ENCODE peak calls at places on chromosomes 3 and 15, in five cellular contexts. L is SK-N-SH, Q is esophagus muscularis mucosa, K is stomach, M is A549. O is an unnamed sample.

GRCh38 chr3:69763976-69764851 is 24.9 kb downstream of the MITF start:
- DNase-seq in L (no peak), Q (no peak), K (no peak), M (peak; percentile 26), O (no peak)

GRCh38 chr3:123818921-123819429 is 65.2 kb downstream of the MYLK start:
- DNase-seq in L (no peak), Q (peak; percentile 80), K (no peak), M (no peak), O (no peak)

GRCh38 chr15:73716417-73716816 is 32.2 kb downstream of the CD276 start:
- DNase-seq in L (no peak), Q (no peak), K (peak; percentile 51), M (no peak), O (no peak)

GRCh38 chr3:126557761-126558160 is 971 bp downstream of the C3orf22 start:
- DNase-seq in L (peak; percentile 9), Q (peak; percentile 85), K (peak; percentile 2), M (no peak), O (peak; percentile 5)

GRCh38 chr15:89462198-89462912 is 34.0 kb downstream of the RHCG start:
- DNase-seq in L (no peak), Q (no peak), K (no peak), M (peak; percentile 65), O (no peak)

GRCh38 chr3:170488802-170489201 is 70.1 kb downstream of the CLDN11 start:
- DNase-seq in L (no peak), Q (no peak), K (no peak), M (peak; percentile 68), O (no peak)

GRCh38 chr15:82900511-82900910 is 52.0 kb downstream of the HOMER2 start:
- DNase-seq in L (no peak), Q (no peak), K (no peak), M (no peak), O (no peak)

GRCh38 chr15:39188930-39189329 is 391.9 kb upstream of the THBS1 start:
- DNase-seq in L (no peak), Q (no peak), K (no peak), M (peak; percentile 80), O (no peak)

GRCh38 chr3:69204315-69204957 is 82.0 kb upstream of the LMOD3 start:
- DNase-seq in L (no peak), Q (no peak), K (no peak), M (peak; percentile 56), O (no peak)

GRCh38 chr15:33693166-33693830 is 275.0 kb upstream of the CHRM5 start:
- DNase-seq in L (peak; percentile 45), Q (no peak), K (no peak), M (no peak), O (no peak)

GRCh38 chr3:17141699-17142098 is 256.9 kb downstream of the PLCL2 start:
- DNase-seq in L (no peak), Q (no peak), K (no peak), M (no peak), O (no peak)

GRCh38 chr3:13011369-13012227 is 61.6 kb downstream of the IQSEC1 start:
- DNase-seq in L (no peak), Q (no peak), K (peak; percentile 67), M (no peak), O (no peak)

GRCh38 chr3:194313642-194314430 is 37.3 kb downstream of the CPN2 start:
- DNase-seq in L (peak; percentile 67), Q (no peak), K (no peak), M (no peak), O (peak; percentile 89)

GRCh38 chr3:197487911-197488391 is 67.8 kb downstream of the BDH1 start:
- DNase-seq in L (no peak), Q (no peak), K (no peak), M (peak; percentile 79), O (no peak)

GRCh38 chr3:49519916-49520385 is 34.3 kb upstream of the BSN start:
- DNase-seq in L (no peak), Q (no peak), K (no peak), M (no peak), O (no peak)

GRCh38 chr3:143648708-143649107 is 199.6 kb downstream of the SLC9A9 start:
- DNase-seq in L (peak; percentile 1), Q (no peak), K (no peak), M (peak; percentile 29), O (no peak)

GRCh38 chr3:189787622-189788021 is 156.4 kb downstream of the TP63 start:
- DNase-seq in L (no peak), Q (no peak), K (no peak), M (no peak), O (no peak)

GRCh38 chr15:29090617-29091466 is 178.8 kb downstream of the NSMCE3 start:
- DNase-seq in L (peak; percentile 79), Q (no peak), K (no peak), M (peak; percentile 41), O (no peak)

GRCh38 chr15:64740361-64741170 is 34.8 kb downstream of the RBPMS2 start:
- DNase-seq in L (peak; percentile 42), Q (no peak), K (no peak), M (peak; percentile 64), O (peak; percentile 67)

GRCh38 chr15:94004697-94005096 is 226.7 kb upstream of the MCTP2 start:
- DNase-seq in L (no peak), Q (peak; percentile 95), K (no peak), M (no peak), O (peak; percentile 27)

GRCh38 chr3:129892486-129892856 is 1.0 kb downstream of the TMCC1 start:
- DNase-seq in L (no peak), Q (no peak), K (no peak), M (no peak), O (no peak)

GRCh38 chr3:100103558-100104441 is 10.5 kb downstream of the FILIP1L start:
- DNase-seq in L (no peak), Q (no peak), K (peak; percentile 60), M (no peak), O (no peak)

GRCh38 chr3:93904568-93904967 is 69.1 kb downstream of the PROS1 start:
- DNase-seq in L (no peak), Q (no peak), K (no peak), M (no peak), O (no peak)

GRCh38 chr15:97521894-97522293 is 438.6 kb upstream of the ARRDC4 start:
- DNase-seq in L (no peak), Q (no peak), K (no peak), M (no peak), O (no peak)

GRCh38 chr3:118593277-118593670 is 441.4 kb downstream of the IGSF11 start:
- DNase-seq in L (no peak), Q (no peak), K (no peak), M (no peak), O (no peak)

GRCh38 chr3:123664771-123665170 is 79.9 kb upstream of the HACD2 start:
- DNase-seq in L (no peak), Q (no peak), K (no peak), M (no peak), O (no peak)

GRCh38 chr3:13706886-13707285 is 158.0 kb downstream of the FBLN2 start:
- DNase-seq in L (no peak), Q (no peak), K (no peak), M (no peak), O (peak; percentile 1)

GRCh38 chr3:190173426-190173825 is 52.7 kb upstream of the P3H2 start:
- DNase-seq in L (peak; percentile 14), Q (no peak), K (no peak), M (no peak), O (no peak)

GRCh38 chr3:174767853-174768382 is 91.2 kb upstream of the NAALADL2 start:
- DNase-seq in L (no peak), Q (no peak), K (no peak), M (peak; percentile 9), O (no peak)

GRCh38 chr15:59691194-59691805 is 2.2 kb upstream of the BNIP2 start:
- DNase-seq in L (peak; percentile 16), Q (no peak), K (peak; percentile 46), M (peak; percentile 70), O (peak; percentile 33)

GRCh38 chr15:59688383-59688887 is 685 bp downstream of the BNIP2 start:
- DNase-seq in L (no peak), Q (no peak), K (no peak), M (peak; percentile 72), O (no peak)

GRCh38 chr15:59689626-59690236 is 611 bp upstream of the BNIP2 start:
- DNase-seq in L (no peak), Q (peak; percentile 97), K (peak; percentile 88), M (peak; percentile 93), O (peak; percentile 77)

GRCh38 chr15:59687831-59688230 is 1.3 kb downstream of the BNIP2 start:
- DNase-seq in L (peak; percentile 11), Q (no peak), K (no peak), M (no peak), O (no peak)

GRCh38 chr15:59688888-59689625 is at the start of gene BNIP2:
- DNase-seq in L (peak; percentile 96), Q (peak; percentile 100), K (peak; percentile 99), M (peak; percentile 100), O (peak; percentile 99)
- TF ChIP-seq EP300 in L (no peak), Q (no peak), K (no peak), M (no peak), O (peak; percentile 15)

GRCh38 chr15:72136170-72137051 is 18.2 kb downstream of the SENP8 start:
- DNase-seq in L (no peak), Q (no peak), K (no peak), M (no peak), O (no peak)
- TF ChIP-seq EP300 in L (no peak), Q (no peak), K (no peak), M (no peak), O (no peak)

DNA sequence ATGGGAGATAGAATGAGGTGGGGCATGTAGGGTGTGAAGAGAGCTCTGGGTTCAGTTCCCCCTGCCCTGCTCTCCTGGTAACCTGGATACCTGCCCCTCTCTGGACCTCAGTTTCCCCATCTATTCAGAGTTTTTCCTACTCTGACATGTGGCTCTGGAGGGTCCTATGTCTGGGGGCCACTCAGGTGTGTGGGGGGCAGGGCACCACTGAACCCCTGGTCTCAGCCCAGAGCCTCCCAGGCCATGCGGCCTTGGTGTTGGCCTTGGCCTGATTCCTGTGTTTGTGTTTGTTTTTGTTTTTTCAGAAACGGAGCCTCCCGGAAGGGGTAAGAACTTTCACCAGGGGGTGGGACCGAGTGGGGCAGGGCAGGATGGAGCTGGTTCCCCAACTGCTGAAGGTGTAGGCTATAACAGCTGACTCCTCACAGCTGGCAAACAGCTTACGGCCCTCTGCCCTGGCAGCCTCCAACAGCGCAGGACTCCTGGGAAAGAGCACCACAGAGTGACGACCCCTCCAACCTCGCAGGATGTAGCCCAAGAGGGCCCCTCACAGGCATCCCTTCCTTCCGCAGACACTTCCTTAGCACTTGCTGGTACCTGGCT is 803 bp downstream of the ITIH3 start:
- DNase-seq in L (no peak), Q (no peak), K (no peak), M (no peak), O (no peak)
- TF ChIP-seq EP300 in L (no peak), Q (no peak), K (no peak), M (no peak), O (no peak)

DNA sequence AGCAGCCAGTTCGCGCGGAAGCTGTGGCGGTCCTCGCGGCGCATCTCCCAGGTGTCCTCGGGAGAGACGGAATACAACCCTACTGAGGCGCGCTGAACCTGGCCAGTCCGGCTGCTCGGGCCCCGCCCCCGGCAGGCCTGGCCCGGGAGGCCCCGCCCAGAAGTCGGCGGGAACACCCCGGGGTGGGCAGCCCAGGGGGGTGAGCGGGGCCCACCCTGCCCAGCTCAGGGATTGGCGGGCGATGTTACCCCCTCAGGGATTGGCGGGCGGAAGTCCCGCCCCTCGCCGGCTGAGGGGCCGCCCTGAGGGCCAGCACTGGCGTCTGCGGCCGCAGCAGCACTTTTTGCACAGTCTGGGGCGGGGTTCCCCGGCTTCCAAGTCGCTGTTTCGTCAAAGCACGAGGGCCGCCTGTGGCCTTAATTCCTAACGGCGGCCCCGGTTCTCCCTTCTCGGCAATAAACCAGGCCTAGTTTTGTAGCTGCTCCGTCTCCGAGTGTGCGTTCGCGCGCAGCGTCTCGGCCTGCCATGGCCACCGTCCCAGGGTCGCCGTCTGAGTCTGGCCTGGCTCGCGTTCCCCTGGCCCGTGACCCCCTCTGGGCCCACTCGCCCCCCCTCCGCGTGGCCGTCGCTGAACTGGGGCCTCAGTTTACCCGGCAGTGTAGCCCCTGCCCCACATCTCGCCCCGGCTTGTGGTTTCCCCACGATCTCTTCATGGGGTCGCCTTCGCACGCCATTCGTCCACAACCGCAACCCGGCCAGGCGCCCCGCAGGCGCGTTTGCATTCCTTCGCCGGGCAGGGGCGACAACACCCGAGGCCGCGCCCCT is 30.0 kb downstream of the NBEAL2 start:
- DNase-seq in L (peak; percentile 99), Q (peak; percentile 96), K (peak; percentile 77), M (no peak), O (peak; percentile 93)
- TF ChIP-seq EP300 in L (no peak), Q (no peak), K (no peak), M (no peak), O (no peak)

O was measured in ovary.